ENCODE peak calls at places on chromosomes 16 and 17, in seven cellular contexts. Z is CD4-positive, alpha-beta T cell; E is T-cell; Q is GM19239; X is astrocyte of the spinal cord; D is mucosa of descending colon; H is sigmoid colon. M is an unnamed sample.

GRCh38 chr16:88855176-88855575 is 1.6 kb downstream of the GALNS start:
- DNase-seq in Z (no peak), E (no peak), Q (no peak), X (no peak), D (no peak), H (no peak), M (no peak)

GRCh38 chr16:1428511-1428910 is 2.4 kb upstream of the PERCC1 start:
- DNase-seq in Z (no peak), E (no peak), Q (peak), X (no peak), D (peak), H (no peak), M (no peak)

GRCh38 chr17:76243826-76244679 is 3.8 kb upstream of the RNF157 start:
- DNase-seq in Z (no peak), E (no peak), Q (no peak), X (no peak), D (no peak), H (peak), M (no peak)

GRCh38 chr17:74566132-74566753 is 1.1 kb downstream of the CD300H start:
- DNase-seq in Z (no peak), E (peak), Q (no peak), X (no peak), D (peak), H (no peak), M (peak)

GRCh38 chr17:38605852-38606645 is at the start of gene SRCIN1:
- DNase-seq in Z (peak), E (peak), Q (peak), X (no peak), D (peak), H (peak), M (no peak)

GRCh38 chr17:74213897-74214386 is 571 bp downstream of the TTYH2 start:
- DNase-seq in Z (peak), E (no peak), Q (no peak), X (no peak), D (no peak), H (peak), M (no peak)

GRCh38 chr17:39094607-39095308 is 56.7 kb downstream of the PLXDC1 start:
- DNase-seq in Z (no peak), E (peak), Q (no peak), X (no peak), D (peak), H (no peak), M (peak)

GRCh38 chr17:74532115-74532514 is 840 bp upstream of the CD300LB start:
- DNase-seq in Z (peak), E (no peak), Q (no peak), X (no peak), D (peak), H (peak), M (no peak)

GRCh38 chr17:75267403-75268232 is 3.4 kb downstream of the MIF4GD start:
- DNase-seq in Z (no peak), E (no peak), Q (no peak), X (no peak), D (peak), H (no peak), M (no peak)